ENCODE peak calls at places on chromosome 3, in five cellular contexts. One of them, this sample, is unnamed.

GRCh38 chr3:35659808-35660207 is 20.5 kb downstream of the ARPP21 start:
- DNase-seq in adrenal gland: no peak
- DNase-seq in Peyer's patch: no peak
- DNase-seq in lower leg skin: no peak
- DNase-seq in NB4: peak; percentile 3
- DNase-seq in this sample: no peak

GRCh38 chr3:49807427-49808114 is 4.5 kb downstream of the INKA1 start:
- DNase-seq in lower leg skin: no peak
- DNase-seq in adrenal gland: no peak
- DNase-seq in NB4: peak; percentile 69
- DNase-seq in Peyer's patch: no peak
- DNase-seq in this sample: no peak

GRCh38 chr3:58999134-58999778 is 50.6 kb downstream of the CFAP20DC start:
- DNase-seq in lower leg skin: no peak
- DNase-seq in NB4: no peak
- DNase-seq in adrenal gland: peak; percentile 26
- DNase-seq in Peyer's patch: no peak
- DNase-seq in this sample: no peak

GRCh38 chr3:161343986-161344385 is 27.3 kb downstream of the SPTSSB start:
- DNase-seq in lower leg skin: no peak
- DNase-seq in NB4: no peak
- DNase-seq in Peyer's patch: no peak
- DNase-seq in adrenal gland: no peak
- DNase-seq in this sample: no peak

GRCh38 chr3:46668591-46668990 is 24.9 kb downstream of the ALS2CL start:
- DNase-seq in Peyer's patch: peak; percentile 34
- DNase-seq in NB4: no peak
- DNase-seq in lower leg skin: no peak
- DNase-seq in adrenal gland: no peak
- DNase-seq in this sample: peak; percentile 21

GRCh38 chr3:167785790-167786189 is 50.3 kb downstream of the SERPINI1 start:
- DNase-seq in NB4: no peak
- DNase-seq in adrenal gland: no peak
- DNase-seq in Peyer's patch: no peak
- DNase-seq in lower leg skin: no peak
- DNase-seq in this sample: no peak

GRCh38 chr3:22981176-22981575 is 222.0 kb upstream of the UBE2E2 start:
- DNase-seq in Peyer's patch: no peak
- DNase-seq in lower leg skin: no peak
- DNase-seq in NB4: no peak
- DNase-seq in adrenal gland: no peak
- DNase-seq in this sample: no peak

GRCh38 chr3:49785565-49786356 is 581 bp downstream of the IP6K1 start:
- DNase-seq in Peyer's patch: peak; percentile 55
- DNase-seq in lower leg skin: no peak
- DNase-seq in NB4: peak; percentile 52
- DNase-seq in adrenal gland: peak; percentile 59
- DNase-seq in this sample: peak; percentile 39

GRCh38 chr3:35426581-35426980 is 212.7 kb upstream of the ARPP21 start:
- DNase-seq in NB4: no peak
- DNase-seq in lower leg skin: no peak
- DNase-seq in adrenal gland: no peak
- DNase-seq in Peyer's patch: no peak
- DNase-seq in this sample: no peak

GRCh38 chr3:30476373-30477082 is 129.9 kb upstream of the TGFBR2 start:
- DNase-seq in NB4: no peak
- DNase-seq in Peyer's patch: no peak
- DNase-seq in adrenal gland: no peak
- DNase-seq in lower leg skin: no peak
- DNase-seq in this sample: no peak

GRCh38 chr3:15797600-15798303 is at the start of gene ANKRD28:
- DNase-seq in Peyer's patch: no peak
- DNase-seq in NB4: peak; percentile 80
- DNase-seq in lower leg skin: peak; percentile 44
- DNase-seq in adrenal gland: peak; percentile 18
- DNase-seq in this sample: no peak

GRCh38 chr3:66153471-66153870 is 67.3 kb upstream of the SLC25A26 start:
- DNase-seq in lower leg skin: no peak
- DNase-seq in NB4: no peak
- DNase-seq in adrenal gland: no peak
- DNase-seq in Peyer's patch: no peak
- DNase-seq in this sample: no peak

GRCh38 chr3:61985020-61985419 is 388.3 kb downstream of the FEZF2 start:
- DNase-seq in NB4: peak; percentile 26
- DNase-seq in Peyer's patch: no peak
- DNase-seq in adrenal gland: no peak
- DNase-seq in lower leg skin: no peak
- DNase-seq in this sample: no peak

GRCh38 chr3:72595376-72595775 is 252.9 kb downstream of the SHQ1 start:
- DNase-seq in Peyer's patch: no peak
- DNase-seq in lower leg skin: no peak
- DNase-seq in adrenal gland: no peak
- DNase-seq in NB4: no peak
- DNase-seq in this sample: no peak

GRCh38 chr3:64441861-64442260 is 216.6 kb upstream of the PRICKLE2 start:
- DNase-seq in NB4: no peak
- DNase-seq in Peyer's patch: no peak
- DNase-seq in lower leg skin: no peak
- DNase-seq in adrenal gland: no peak
- DNase-seq in this sample: peak; percentile 69

GRCh38 chr3:101643861-101644613 is 32.9 kb downstream of the ZBTB11 start:
- DNase-seq in lower leg skin: no peak
- DNase-seq in NB4: peak; percentile 47
- DNase-seq in adrenal gland: peak; percentile 64
- DNase-seq in Peyer's patch: no peak
- DNase-seq in this sample: no peak

GRCh38 chr3:129399895-129400357 is 28.5 kb downstream of the EFCAB12 start:
- DNase-seq in Peyer's patch: no peak
- DNase-seq in NB4: peak; percentile 62
- DNase-seq in lower leg skin: no peak
- DNase-seq in adrenal gland: no peak
- DNase-seq in this sample: no peak

GRCh38 chr3:140573011-140573410 is 104.9 kb upstream of the TRIM42 start:
- DNase-seq in adrenal gland: no peak
- DNase-seq in Peyer's patch: no peak
- DNase-seq in NB4: no peak
- DNase-seq in lower leg skin: no peak
- DNase-seq in this sample: no peak

GRCh38 chr3:130892759-130893239 is 1.1 kb upstream of the ATP2C1 start:
- DNase-seq in Peyer's patch: peak; percentile 88
- DNase-seq in adrenal gland: peak; percentile 85
- DNase-seq in lower leg skin: peak; percentile 71
- DNase-seq in NB4: peak; percentile 87
- DNase-seq in this sample: peak; percentile 74

GRCh38 chr3:14124223-14124614 is 451 bp downstream of the CHCHD4 start:
- DNase-seq in NB4: peak; percentile 87
- DNase-seq in lower leg skin: no peak
- DNase-seq in adrenal gland: peak; percentile 75
- DNase-seq in Peyer's patch: peak; percentile 89
- DNase-seq in this sample: peak; percentile 62

GRCh38 chr3:196186661-196187573 is 24.3 kb downstream of the ZDHHC19 start:
- DNase-seq in NB4: no peak
- DNase-seq in adrenal gland: no peak
- DNase-seq in lower leg skin: no peak
- DNase-seq in Peyer's patch: peak; percentile 80
- DNase-seq in this sample: no peak

GRCh38 chr3:124492824-124493223 is 237.4 kb upstream of the UMPS start:
- DNase-seq in lower leg skin: peak; percentile 23
- DNase-seq in Peyer's patch: peak; percentile 88
- DNase-seq in NB4: peak; percentile 4
- DNase-seq in adrenal gland: peak; percentile 68
- DNase-seq in this sample: peak; percentile 76

GRCh38 chr3:133591271-133591742 is 17.8 kb downstream of the CDV3 start:
- DNase-seq in Peyer's patch: no peak
- DNase-seq in NB4: no peak
- DNase-seq in adrenal gland: no peak
- DNase-seq in lower leg skin: no peak
- DNase-seq in this sample: no peak

GRCh38 chr3:45211466-45212094 is 14.5 kb downstream of the TMEM158 start:
- DNase-seq in adrenal gland: peak; percentile 81
- DNase-seq in Peyer's patch: no peak
- DNase-seq in NB4: no peak
- DNase-seq in lower leg skin: no peak
- DNase-seq in this sample: no peak

GRCh38 chr3:158470944-158471638 is 99.9 kb upstream of the MLF1 start:
- DNase-seq in NB4: no peak
- DNase-seq in lower leg skin: no peak
- DNase-seq in Peyer's patch: no peak
- DNase-seq in adrenal gland: no peak
- DNase-seq in this sample: no peak

GRCh38 chr3:129047553-129047839 is 13.1 kb upstream of the GP9 start:
- DNase-seq in NB4: no peak
- DNase-seq in adrenal gland: no peak
- DNase-seq in Peyer's patch: no peak
- DNase-seq in lower leg skin: no peak
- DNase-seq in this sample: no peak

GRCh38 chr3:121918779-121919483 is 24.7 kb downstream of the SLC15A2 start:
- DNase-seq in Peyer's patch: no peak
- DNase-seq in adrenal gland: no peak
- DNase-seq in lower leg skin: no peak
- DNase-seq in NB4: no peak
- DNase-seq in this sample: no peak

GRCh38 chr3:183576487-183577107 is 21.1 kb upstream of the KLHL6 start:
- DNase-seq in NB4: peak; percentile 53
- DNase-seq in Peyer's patch: no peak
- DNase-seq in adrenal gland: no peak
- DNase-seq in lower leg skin: no peak
- DNase-seq in this sample: no peak

GRCh38 chr3:43621406-43621973 is 321 bp downstream of the ANO10 start:
- DNase-seq in lower leg skin: no peak
- DNase-seq in NB4: no peak
- DNase-seq in Peyer's patch: peak; percentile 61
- DNase-seq in adrenal gland: no peak
- DNase-seq in this sample: peak; percentile 46

GRCh38 chr3:197298858-197299854 is 744 bp upstream of the DLG1 start:
- DNase-seq in adrenal gland: peak; percentile 43
- DNase-seq in NB4: peak; percentile 32
- DNase-seq in Peyer's patch: peak; percentile 79
- DNase-seq in lower leg skin: no peak
- DNase-seq in this sample: peak; percentile 75

GRCh38 chr3:160343132-160343531 is 55.9 kb downstream of the IFT80 start:
- DNase-seq in NB4: peak; percentile 24
- DNase-seq in adrenal gland: no peak
- DNase-seq in Peyer's patch: no peak
- DNase-seq in lower leg skin: no peak
- DNase-seq in this sample: no peak

DNA sequence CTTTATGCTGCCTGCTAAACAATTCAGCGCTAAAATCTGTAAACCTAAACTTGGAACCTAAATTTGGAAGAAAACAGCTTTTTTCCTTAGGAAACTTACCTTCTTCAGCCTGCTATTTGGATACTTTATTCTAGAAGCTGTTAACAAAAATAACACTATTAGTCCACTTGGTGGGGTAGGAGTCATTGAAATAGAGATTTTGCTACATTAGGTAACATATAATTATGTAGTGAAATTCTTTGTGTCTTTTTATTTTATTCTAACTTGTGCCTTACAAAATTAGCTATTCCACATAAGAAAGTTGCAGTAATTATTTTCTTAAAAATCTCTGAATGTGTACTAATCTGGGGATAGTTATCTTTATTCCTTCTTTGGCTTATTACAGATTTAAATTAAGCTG is 360.4 kb upstream of the ROBO2 start:
- DNase-seq in Peyer's patch: no peak
- DNase-seq in NB4: no peak
- DNase-seq in lower leg skin: no peak
- DNase-seq in adrenal gland: no peak
- DNase-seq in this sample: no peak
- TF ChIP-seq CTCF in Peyer's patch: peak; percentile 49
- TF ChIP-seq CTCF in NB4: no peak
- TF ChIP-seq CTCF in lower leg skin: no peak
- TF ChIP-seq CTCF in adrenal gland: no peak
- TF ChIP-seq CTCF in this sample: no peak

GRCh38 chr3:97971679-97972567 is at the start of gene RIOX2:
- DNase-seq in NB4: peak; percentile 82
- DNase-seq in Peyer's patch: peak; percentile 87
- DNase-seq in lower leg skin: peak; percentile 61
- DNase-seq in adrenal gland: peak; percentile 79
- DNase-seq in this sample: peak; percentile 78
- TF ChIP-seq POLR2A in NB4: peak; percentile 44
- TF ChIP-seq POLR2A in Peyer's patch: no peak
- TF ChIP-seq POLR2A in lower leg skin: no peak
- TF ChIP-seq POLR2A in adrenal gland: peak; percentile 70
- TF ChIP-seq POLR2A in this sample: no peak

GRCh38 chr3:42600958-42601675 is 631 bp downstream of the NKTR start:
- DNase-seq in lower leg skin: peak; percentile 75
- DNase-seq in NB4: peak; percentile 86
- DNase-seq in adrenal gland: peak; percentile 71
- DNase-seq in Peyer's patch: peak; percentile 82
- DNase-seq in this sample: peak; percentile 64
- TF ChIP-seq CTCF in lower leg skin: no peak
- TF ChIP-seq CTCF in NB4: no peak
- TF ChIP-seq CTCF in adrenal gland: no peak
- TF ChIP-seq CTCF in Peyer's patch: peak; percentile 48
- TF ChIP-seq CTCF in this sample: no peak

GRCh38 chr3:10300087-10300486 is 7.3 kb upstream of the GHRL start:
- DNase-seq in adrenal gland: no peak
- DNase-seq in lower leg skin: no peak
- DNase-seq in Peyer's patch: no peak
- DNase-seq in NB4: no peak
- DNase-seq in this sample: no peak
- TF ChIP-seq POLR2A in adrenal gland: no peak
- TF ChIP-seq POLR2A in lower leg skin: no peak
- TF ChIP-seq POLR2A in Peyer's patch: no peak
- TF ChIP-seq POLR2A in NB4: no peak
- TF ChIP-seq POLR2A in this sample: no peak

GRCh38 chr3:190701096-190701532 is 161.4 kb downstream of the GMNC start:
- DNase-seq in lower leg skin: no peak
- DNase-seq in adrenal gland: peak; percentile 52
- DNase-seq in NB4: peak; percentile 71
- DNase-seq in Peyer's patch: peak; percentile 64
- DNase-seq in this sample: peak; percentile 65
- TF ChIP-seq CTCF in lower leg skin: peak; percentile 19
- TF ChIP-seq CTCF in adrenal gland: peak; percentile 52
- TF ChIP-seq CTCF in NB4: peak; percentile 56
- TF ChIP-seq CTCF in Peyer's patch: peak; percentile 77
- TF ChIP-seq CTCF in this sample: no peak